ENCODE peak calls at places on chromosomes 7 and 10, in nine cellular contexts. A, M, L, F, C, H, Q, T and V are unnamed samples.

GRCh38 chr10:67815571-67816059 is 22.4 kb downstream of the DNAJC12 start:
- DNase-seq in A (no peak), M (peak), L (no peak), F (no peak), C (no peak), H (no peak), Q (no peak), T (no peak), V (no peak)

GRCh38 chr7:158266817-158267736 is 320.5 kb downstream of the PTPRN2 start:
- DNase-seq in A (peak), M (no peak), L (no peak), F (peak), C (no peak), H (peak), Q (no peak), T (no peak), V (no peak)

GRCh38 chr7:108623220-108623619 is 53.5 kb downstream of the DNAJB9 start:
- DNase-seq in A (no peak), M (no peak), L (no peak), F (no peak), C (no peak), H (no peak), Q (no peak), T (no peak), V (no peak)

GRCh38 chr7:27697861-27698430 is 35.3 kb upstream of the HIBADH start:
- DNase-seq in A (peak), M (peak), L (no peak), F (peak), C (peak), H (no peak), Q (no peak), T (no peak), V (no peak)

GRCh38 chr10:86364551-86365345 is 1.8 kb downstream of the GRID1 start:
- DNase-seq in A (no peak), M (no peak), L (peak), F (peak), C (no peak), H (peak), Q (no peak), T (peak), V (no peak)

GRCh38 chr10:117214401-117214800 is 17.1 kb downstream of the KCNK18 start:
- DNase-seq in A (no peak), M (peak), L (no peak), F (no peak), C (no peak), H (no peak), Q (no peak), T (no peak), V (no peak)

GRCh38 chr7:102431617-102432298 is 1.6 kb upstream of the ORAI2 start:
- DNase-seq in A (peak), M (no peak), L (peak), F (no peak), C (no peak), H (no peak), Q (no peak), T (no peak), V (no peak)

GRCh38 chr7:48438196-48438595 is 266.9 kb downstream of the ABCA13 start:
- DNase-seq in A (no peak), M (peak), L (no peak), F (no peak), C (no peak), H (no peak), Q (no peak), T (no peak), V (no peak)

GRCh38 chr7:105806592-105807266 is 69.7 kb downstream of the ATXN7L1 start:
- DNase-seq in A (peak), M (peak), L (no peak), F (no peak), C (no peak), H (no peak), Q (no peak), T (no peak), V (no peak)

GRCh38 chr10:660980-661890 is 28.2 kb downstream of the DIP2C start:
- DNase-seq in A (peak), M (peak), L (no peak), F (peak), C (no peak), H (no peak), Q (peak), T (no peak), V (no peak)

GRCh38 chr7:29502133-29502532 is 61.5 kb upstream of the PRR15 start:
- DNase-seq in A (no peak), M (no peak), L (no peak), F (no peak), C (no peak), H (no peak), Q (no peak), T (no peak), V (no peak)

GRCh38 chr10:78904196-78904595 is 164.6 kb upstream of the ZMIZ1 start:
- DNase-seq in A (no peak), M (no peak), L (peak), F (no peak), C (no peak), H (peak), Q (peak), T (no peak), V (no peak)

GRCh38 chr10:75071164-75071489 is 40.3 kb upstream of the SAMD8 start:
- DNase-seq in A (no peak), M (no peak), L (peak), F (no peak), C (no peak), H (no peak), Q (no peak), T (peak), V (no peak)

GRCh38 chr7:82527831-82528230 is 84.3 kb upstream of the CACNA2D1 start:
- DNase-seq in A (no peak), M (peak), L (no peak), F (no peak), C (no peak), H (no peak), Q (no peak), T (no peak), V (no peak)

GRCh38 chr10:99598781-99599481 is 21.3 kb downstream of the SLC25A28 start:
- DNase-seq in A (no peak), M (peak), L (no peak), F (no peak), C (no peak), H (peak), Q (no peak), T (no peak), V (no peak)

GRCh38 chr10:71025535-71025934 is 137.2 kb upstream of the PCBD1 start:
- DNase-seq in A (no peak), M (no peak), L (no peak), F (no peak), C (no peak), H (no peak), Q (no peak), T (no peak), V (no peak)

GRCh38 chr7:116632349-116632748 is 39.6 kb upstream of the MET start:
- DNase-seq in A (no peak), M (no peak), L (no peak), F (no peak), C (no peak), H (no peak), Q (no peak), T (no peak), V (no peak)

GRCh38 chr7:5420108-5420840 is 3.4 kb downstream of the TNRC18 start:
- DNase-seq in A (no peak), M (no peak), L (no peak), F (peak), C (no peak), H (peak), Q (no peak), T (no peak), V (no peak)

GRCh38 chr7:90629306-90629918 is 33.3 kb downstream of the CDK14 start:
- DNase-seq in A (no peak), M (peak), L (peak), F (no peak), C (peak), H (no peak), Q (no peak), T (peak), V (no peak)

GRCh38 chr7:138520742-138521141 is 60.7 kb downstream of the TRIM24 start:
- DNase-seq in A (no peak), M (no peak), L (no peak), F (no peak), C (no peak), H (no peak), Q (no peak), T (no peak), V (no peak)

GRCh38 chr10:125146791-125147604 is 13.4 kb downstream of the CTBP2 start:
- DNase-seq in A (no peak), M (peak), L (no peak), F (no peak), C (no peak), H (no peak), Q (no peak), T (no peak), V (no peak)

GRCh38 chr7:67618569-67619543 is 622.2 kb downstream of the TYW1 start:
- DNase-seq in A (no peak), M (no peak), L (peak), F (no peak), C (no peak), H (no peak), Q (no peak), T (peak), V (no peak)

GRCh38 chr7:139457153-139457946 is 26.1 kb downstream of the KLRG2 start:
- DNase-seq in A (no peak), M (peak), L (no peak), F (no peak), C (no peak), H (no peak), Q (no peak), T (no peak), V (no peak)

GRCh38 chr7:22662490-22663145 is 64.4 kb upstream of the IL6 start:
- DNase-seq in A (no peak), M (no peak), L (no peak), F (no peak), C (no peak), H (no peak), Q (no peak), T (no peak), V (no peak)

GRCh38 chr7:121406461-121406860 is 10.4 kb upstream of the FAM3C start:
- DNase-seq in A (no peak), M (no peak), L (no peak), F (no peak), C (no peak), H (no peak), Q (no peak), T (no peak), V (no peak)

GRCh38 chr10:107442035-107442505 is 277.6 kb upstream of the SORCS1 start:
- DNase-seq in A (no peak), M (peak), L (no peak), F (no peak), C (no peak), H (no peak), Q (no peak), T (no peak), V (peak)

GRCh38 chr10:103833731-103834365 is 21.5 kb downstream of the SH3PXD2A start:
- DNase-seq in A (peak), M (peak), L (no peak), F (no peak), C (no peak), H (peak), Q (no peak), T (peak), V (no peak)

GRCh38 chr10:91603931-91604331 is 28.9 kb downstream of the PPP1R3C start:
- DNase-seq in A (no peak), M (peak), L (no peak), F (no peak), C (no peak), H (no peak), Q (no peak), T (no peak), V (peak)

GRCh38 chr10:122086416-122087240 is 97.7 kb downstream of the TACC2 start:
- DNase-seq in A (no peak), M (no peak), L (no peak), F (no peak), C (no peak), H (no peak), Q (no peak), T (no peak), V (no peak)

GRCh38 chr10:112115781-112116385 is 67.7 kb downstream of the GPAM start:
- DNase-seq in A (peak), M (peak), L (peak), F (no peak), C (peak), H (no peak), Q (no peak), T (peak), V (no peak)

GRCh38 chr7:144437370-144438191 is 34.1 kb upstream of the NOBOX start:
- DNase-seq in A (peak), M (peak), L (peak), F (no peak), C (peak), H (no peak), Q (no peak), T (peak), V (peak)

GRCh38 chr7:99102809-99103690 is 40.9 kb downstream of the SMURF1 start:
- DNase-seq in A (no peak), M (peak), L (no peak), F (no peak), C (no peak), H (no peak), Q (no peak), T (no peak), V (no peak)

GRCh38 chr7:33601081-33601480 is 304.3 kb upstream of the BMPER start:
- DNase-seq in A (no peak), M (no peak), L (no peak), F (no peak), C (no peak), H (no peak), Q (no peak), T (no peak), V (no peak)

GRCh38 chr10:108696792-108697477 is 1226.4 kb downstream of the XPNPEP1 start:
- DNase-seq in A (no peak), M (no peak), L (no peak), F (no peak), C (no peak), H (no peak), Q (no peak), T (no peak), V (no peak)

GRCh38 chr7:45917064-45917463 is 4.0 kb downstream of the IGFBP3 start:
- DNase-seq in A (no peak), M (no peak), L (no peak), F (no peak), C (no peak), H (no peak), Q (no peak), T (no peak), V (no peak)
- H3K4me3 ChIP-seq in A (no peak), M (no peak), L (no peak), F (no peak), C (no peak), H (no peak), Q (no peak), T (no peak), V (no peak)

DNA sequence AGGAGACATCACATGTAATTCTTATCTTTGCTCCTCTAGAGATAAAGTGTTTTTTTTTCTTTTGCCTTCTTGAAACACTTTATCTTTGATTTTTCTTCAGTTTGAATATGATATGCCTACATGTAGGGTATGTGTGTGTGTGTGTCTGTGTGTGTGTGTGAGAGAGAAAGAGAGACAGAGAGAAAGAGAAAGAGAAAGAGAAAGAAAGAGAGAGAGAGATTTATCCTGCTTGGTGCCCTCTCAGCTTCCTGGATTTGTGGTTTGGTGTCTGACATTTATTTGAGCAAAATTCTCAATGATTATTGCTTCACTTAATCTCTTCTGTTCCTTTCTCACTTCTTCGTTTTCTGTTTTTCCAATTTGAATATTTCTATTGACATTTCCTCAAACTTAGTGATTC is 60.3 kb downstream of the RAB18 start:
- DNase-seq in A (no peak), M (no peak), L (no peak), F (no peak), C (no peak), H (no peak), Q (no peak), T (no peak), V (no peak)
- TF ChIP-seq CTCF in A (no peak), M (no peak), L (no peak), F (no peak), C (no peak), H (no peak), Q (no peak), T (no peak), V (no peak)

DNA sequence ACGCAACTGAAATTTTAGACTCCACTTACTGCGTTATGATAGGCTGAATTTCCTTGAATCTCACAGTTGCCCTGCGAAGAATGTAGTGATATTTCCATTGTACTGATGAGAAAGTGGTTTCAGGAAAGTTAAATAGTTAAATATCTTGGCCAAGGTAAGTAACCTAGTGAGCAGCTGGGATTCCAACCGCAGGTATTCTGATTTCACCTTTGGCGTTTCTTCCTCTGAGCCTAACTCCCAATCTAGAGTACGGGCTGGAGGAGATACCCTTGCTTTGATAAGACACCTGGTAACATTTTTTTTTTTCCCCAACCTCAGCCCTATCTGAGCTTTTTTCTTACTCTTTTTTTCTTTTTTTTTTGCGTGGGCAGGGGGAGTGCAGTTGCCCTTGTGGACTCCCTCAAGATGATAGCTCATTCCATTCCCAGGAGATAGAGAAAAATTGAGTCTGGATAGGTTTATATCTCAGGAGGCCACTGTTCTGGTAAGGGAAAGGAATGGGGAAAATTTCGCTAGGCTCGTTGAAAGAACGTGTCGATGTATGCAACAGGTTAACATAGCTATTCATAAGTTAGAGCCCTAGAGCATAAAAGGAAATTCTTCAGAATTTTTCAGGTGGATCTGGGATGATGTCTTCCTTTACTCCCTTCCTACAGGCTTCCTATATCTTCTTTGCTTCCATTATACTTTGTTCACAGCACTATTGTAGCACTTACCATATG is 3.1 kb upstream of the TAS2R38 start:
- DNase-seq in A (no peak), M (no peak), L (no peak), F (no peak), C (no peak), H (no peak), Q (no peak), T (no peak), V (no peak)
- H3K4me3 ChIP-seq in A (no peak), M (no peak), L (peak), F (no peak), C (no peak), H (no peak), Q (no peak), T (no peak), V (peak)

DNA sequence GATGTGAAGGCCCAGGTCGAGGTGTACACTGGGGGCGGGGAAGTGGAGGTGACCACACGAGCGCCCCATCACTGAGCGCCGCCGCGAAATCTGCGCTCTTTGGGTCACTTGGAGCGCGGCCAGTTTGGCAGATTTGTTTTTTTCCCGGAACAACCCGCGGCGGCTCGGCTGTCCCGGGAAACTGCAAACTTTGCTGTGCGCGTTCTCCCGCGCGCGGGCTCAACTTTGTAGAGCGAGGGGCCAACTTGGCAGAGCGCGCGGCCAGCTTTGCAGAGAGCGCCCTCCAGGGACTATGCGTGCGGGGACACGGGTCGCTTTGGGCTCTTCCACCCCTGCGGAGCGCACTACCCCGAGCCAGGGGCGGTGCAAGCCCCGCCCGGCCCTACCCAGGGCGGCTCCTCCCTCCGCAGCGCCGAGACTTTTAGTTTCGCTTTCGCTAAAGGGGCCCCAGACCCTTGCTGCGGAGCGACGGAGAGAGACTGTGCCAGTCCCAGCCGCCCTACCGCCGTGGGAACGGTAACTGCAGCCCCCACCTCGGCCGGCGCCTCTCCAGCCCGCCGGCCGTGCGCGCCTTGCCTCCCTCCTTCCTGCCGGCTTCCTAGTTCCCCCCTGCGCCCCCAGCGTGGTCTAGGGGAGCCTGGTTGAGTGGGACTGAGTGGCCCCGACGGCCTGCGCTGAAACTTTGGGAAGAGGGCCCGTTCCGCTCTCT is at the start of gene CASP7:
- DNase-seq in A (peak), M (peak), L (peak), F (peak), C (peak), H (peak), Q (no peak), T (peak), V (peak)
- TF ChIP-seq CTCF in A (no peak), M (no peak), L (peak), F (no peak), C (peak), H (no peak), Q (no peak), T (peak), V (no peak)

DNA sequence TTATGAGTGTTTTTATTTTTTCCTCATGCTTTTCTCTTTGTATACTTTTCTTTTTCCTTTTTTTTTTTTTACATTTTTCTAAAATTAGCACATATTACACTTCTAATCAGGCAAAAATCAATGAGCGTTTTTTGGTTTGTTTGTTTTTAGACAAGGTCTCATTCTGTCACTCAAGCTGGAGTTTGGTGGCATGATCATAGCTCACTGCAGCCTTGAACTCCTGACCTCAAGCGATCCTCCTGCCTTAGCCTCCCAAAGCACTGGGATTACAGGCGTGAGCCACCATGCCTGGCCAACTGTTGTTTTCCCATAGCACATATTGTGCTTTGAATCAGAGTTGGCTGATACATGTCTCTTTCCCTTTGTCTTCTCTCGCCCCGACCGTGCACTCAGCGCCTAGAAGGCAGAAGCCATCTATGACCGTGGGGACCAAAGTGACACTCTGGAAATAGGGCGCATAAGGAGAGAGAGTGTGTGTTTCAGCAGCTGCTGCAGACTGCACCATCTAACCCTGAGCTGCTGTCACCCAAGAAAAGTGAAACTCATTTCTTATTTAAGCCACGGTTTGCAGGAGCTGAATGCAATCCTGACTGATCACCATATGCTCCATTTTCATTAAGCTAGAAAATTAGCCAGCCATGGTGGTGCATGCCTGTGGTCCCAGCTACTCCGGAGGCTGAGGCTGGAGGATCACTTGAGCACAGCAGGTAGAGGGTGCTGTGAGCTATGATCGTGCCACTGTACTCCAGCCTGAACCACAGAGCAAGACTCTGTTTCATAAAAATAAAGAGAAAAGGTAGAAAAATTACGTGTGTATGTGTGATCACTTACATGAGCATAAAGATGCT is 41.4 kb upstream of the GTF2I start:
- DNase-seq in A (no peak), M (no peak), L (peak), F (no peak), C (no peak), H (no peak), Q (no peak), T (no peak), V (no peak)
- H3K4me3 ChIP-seq in A (no peak), M (no peak), L (no peak), F (no peak), C (no peak), H (no peak), Q (no peak), T (no peak), V (no peak)

GRCh38 chr10:57593983-57594573 is 673.6 kb downstream of the IPMK start:
- DNase-seq in A (no peak), M (no peak), L (no peak), F (no peak), C (no peak), H (no peak), Q (no peak), T (no peak), V (no peak)
- TF ChIP-seq CTCF in A (no peak), M (peak), L (no peak), F (no peak), C (no peak), H (no peak), Q (no peak), T (no peak), V (no peak)